ENCODE peak calls at places on chromosomes 6 and 20, in four cellular contexts. One of them, this sample, is unnamed.

GRCh38 chr6:16494781-16495180 is 256.4 kb downstream of the GMPR start:
- DNase-seq in astrocyte of the spinal cord: peak
- DNase-seq in AG04450: no peak
- DNase-seq in HepG2: no peak
- DNase-seq in this sample: no peak

GRCh38 chr20:18019068-18019467 is 38.6 kb downstream of the OVOL2 start:
- DNase-seq in astrocyte of the spinal cord: no peak
- DNase-seq in HepG2: peak
- DNase-seq in AG04450: no peak
- DNase-seq in this sample: no peak

GRCh38 chr6:167782698-167783517 is 43.8 kb upstream of the AFDN start:
- DNase-seq in HepG2: peak
- DNase-seq in astrocyte of the spinal cord: no peak
- DNase-seq in AG04450: no peak
- DNase-seq in this sample: no peak

GRCh38 chr6:112253842-112254816 is at the start of gene LAMA4:
- DNase-seq in astrocyte of the spinal cord: peak
- DNase-seq in HepG2: no peak
- DNase-seq in AG04450: no peak
- DNase-seq in this sample: no peak

GRCh38 chr6:31352497-31353368 is 4.2 kb downstream of the HLA-B start:
- DNase-seq in HepG2: no peak
- DNase-seq in AG04450: no peak
- DNase-seq in astrocyte of the spinal cord: no peak
- DNase-seq in this sample: no peak

GRCh38 chr6:75202676-75203131 is 3.1 kb downstream of the COL12A1 start:
- DNase-seq in astrocyte of the spinal cord: peak
- DNase-seq in AG04450: no peak
- DNase-seq in HepG2: no peak
- DNase-seq in this sample: no peak

GRCh38 chr20:19181552-19181951 is 30.9 kb upstream of the SLC24A3 start:
- DNase-seq in astrocyte of the spinal cord: no peak
- DNase-seq in AG04450: no peak
- DNase-seq in HepG2: no peak
- DNase-seq in this sample: no peak

GRCh38 chr6:43973351-43973750 is 153.9 kb downstream of the MRPL14 start:
- DNase-seq in astrocyte of the spinal cord: no peak
- DNase-seq in HepG2: no peak
- DNase-seq in AG04450: no peak
- DNase-seq in this sample: no peak

GRCh38 chr20:62735331-62735821 is 26.7 kb downstream of the NTSR1 start:
- DNase-seq in AG04450: no peak
- DNase-seq in HepG2: no peak
- DNase-seq in astrocyte of the spinal cord: no peak
- DNase-seq in this sample: no peak

GRCh38 chr20:7155282-7155681 is 387.8 kb downstream of the BMP2 start:
- DNase-seq in HepG2: no peak
- DNase-seq in AG04450: no peak
- DNase-seq in astrocyte of the spinal cord: no peak
- DNase-seq in this sample: no peak

GRCh38 chr20:7938058-7938457 is 2.2 kb downstream of the HAO1 start:
- DNase-seq in HepG2: no peak
- DNase-seq in astrocyte of the spinal cord: no peak
- DNase-seq in AG04450: no peak
- DNase-seq in this sample: no peak

GRCh38 chr6:169224185-169224695 is 29.4 kb downstream of the THBS2 start:
- DNase-seq in astrocyte of the spinal cord: no peak
- DNase-seq in AG04450: peak
- DNase-seq in HepG2: peak
- DNase-seq in this sample: no peak

GRCh38 chr6:122609881-122610689 is at the start of gene PKIB:
- DNase-seq in AG04450: no peak
- DNase-seq in astrocyte of the spinal cord: peak
- DNase-seq in HepG2: peak
- DNase-seq in this sample: no peak

GRCh38 chr20:23357767-23358562 is 4.0 kb upstream of the GZF1 start:
- DNase-seq in HepG2: peak
- DNase-seq in AG04450: peak
- DNase-seq in astrocyte of the spinal cord: peak
- DNase-seq in this sample: peak
- TF ChIP-seq CTCF in HepG2: peak
- TF ChIP-seq CTCF in AG04450: no peak
- TF ChIP-seq CTCF in astrocyte of the spinal cord: no peak
- TF ChIP-seq CTCF in this sample: no peak

DNA sequence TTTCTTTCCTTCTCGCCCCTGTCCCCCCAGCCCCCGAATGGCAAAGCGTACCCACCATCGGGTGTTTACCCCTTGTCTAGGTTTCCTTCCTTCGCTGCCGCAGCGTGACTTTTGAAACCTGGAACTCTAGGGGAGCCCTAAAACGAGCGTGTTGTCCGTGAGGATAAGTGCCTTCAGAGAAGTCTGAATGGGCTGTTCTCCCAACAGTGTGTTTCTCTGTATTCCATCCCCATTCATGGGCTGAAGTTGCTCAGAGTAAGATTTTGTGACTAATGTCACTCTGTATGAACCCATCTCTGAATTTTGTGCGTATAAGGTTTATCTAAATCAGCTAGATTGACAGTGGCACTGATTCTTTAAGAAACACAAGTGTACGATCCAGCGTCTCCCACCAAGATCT is 949 bp downstream of the MACROD2 start:
- DNase-seq in HepG2: no peak
- DNase-seq in astrocyte of the spinal cord: peak
- DNase-seq in AG04450: no peak
- DNase-seq in this sample: no peak
- H3K4me3 ChIP-seq in HepG2: peak
- H3K4me3 ChIP-seq in astrocyte of the spinal cord: peak
- H3K4me3 ChIP-seq in AG04450: no peak
- H3K4me3 ChIP-seq in this sample: peak

GRCh38 chr20:57780398-57780797 is 70.6 kb upstream of the PMEPA1 start:
- DNase-seq in HepG2: no peak
- DNase-seq in astrocyte of the spinal cord: no peak
- DNase-seq in AG04450: no peak
- DNase-seq in this sample: no peak

GRCh38 chr20:57782631-57783041 is 72.8 kb upstream of the PMEPA1 start:
- DNase-seq in astrocyte of the spinal cord: no peak
- DNase-seq in AG04450: no peak
- DNase-seq in HepG2: no peak
- DNase-seq in this sample: no peak

GRCh38 chr20:57783196-57783595 is 73.4 kb upstream of the PMEPA1 start:
- DNase-seq in astrocyte of the spinal cord: no peak
- DNase-seq in HepG2: no peak
- DNase-seq in AG04450: no peak
- DNase-seq in this sample: no peak

GRCh38 chr20:57780906-57781305 is 71.1 kb upstream of the PMEPA1 start:
- DNase-seq in HepG2: no peak
- DNase-seq in astrocyte of the spinal cord: no peak
- DNase-seq in AG04450: no peak
- DNase-seq in this sample: no peak

GRCh38 chr20:57781901-57782300 is 72.1 kb upstream of the PMEPA1 start:
- DNase-seq in astrocyte of the spinal cord: no peak
- DNase-seq in HepG2: no peak
- DNase-seq in AG04450: no peak
- DNase-seq in this sample: no peak
- TF ChIP-seq CTCF in astrocyte of the spinal cord: no peak
- TF ChIP-seq CTCF in HepG2: no peak
- TF ChIP-seq CTCF in AG04450: no peak
- TF ChIP-seq CTCF in this sample: no peak

GRCh38 chr6:158018370-158018771 is 36.7 kb downstream of the SYNJ2 start:
- DNase-seq in AG04450: no peak
- DNase-seq in astrocyte of the spinal cord: no peak
- DNase-seq in HepG2: no peak
- DNase-seq in this sample: no peak

GRCh38 chr6:158018851-158019361 is 37.2 kb downstream of the SYNJ2 start:
- DNase-seq in astrocyte of the spinal cord: peak
- DNase-seq in AG04450: no peak
- DNase-seq in HepG2: no peak
- DNase-seq in this sample: no peak

GRCh38 chr6:158016571-158017383 is 35.1 kb downstream of the SYNJ2 start:
- DNase-seq in astrocyte of the spinal cord: peak
- DNase-seq in HepG2: no peak
- DNase-seq in AG04450: no peak
- DNase-seq in this sample: no peak

GRCh38 chr6:158019416-158019815 is 37.8 kb downstream of the SYNJ2 start:
- DNase-seq in astrocyte of the spinal cord: no peak
- DNase-seq in HepG2: no peak
- DNase-seq in AG04450: no peak
- DNase-seq in this sample: no peak

DNA sequence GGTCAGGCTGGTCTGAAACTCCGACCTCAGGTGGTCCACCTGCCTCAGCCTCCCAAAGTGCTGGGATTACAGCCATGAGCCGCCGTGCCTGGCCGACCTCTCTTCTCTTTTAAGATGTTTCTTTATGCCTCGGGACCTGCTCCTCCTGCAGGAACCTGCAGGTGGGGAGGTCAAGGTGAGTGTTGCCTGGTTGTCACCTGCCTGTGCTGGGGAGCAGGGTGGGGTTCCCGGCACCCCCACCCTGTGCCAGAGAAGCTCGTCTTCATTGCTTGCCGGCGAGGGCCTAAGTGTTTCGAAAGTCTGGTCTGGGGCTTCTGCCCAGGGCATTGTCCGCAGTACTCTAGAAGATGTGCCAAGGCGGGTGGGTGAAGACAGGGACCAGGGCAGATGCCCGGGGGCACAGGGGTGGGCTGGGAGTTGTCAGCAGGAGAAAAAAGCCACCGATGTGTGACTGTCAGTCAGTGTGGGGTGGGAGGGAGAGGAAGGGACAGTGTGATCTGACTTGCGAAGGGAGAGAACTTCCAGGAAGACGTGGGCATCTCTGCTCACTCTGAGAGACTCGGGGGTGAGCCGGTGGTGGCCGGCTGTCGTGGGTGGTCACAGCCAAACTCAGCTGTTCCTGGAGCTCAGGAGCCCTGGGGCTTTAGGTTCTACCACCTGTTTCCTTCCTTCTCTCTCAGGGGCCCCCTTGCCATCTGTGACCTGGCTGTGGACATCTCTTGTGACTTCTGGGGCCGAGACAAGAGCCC is 36.1 kb downstream of the SYNJ2 start:
- DNase-seq in HepG2: no peak
- DNase-seq in astrocyte of the spinal cord: no peak
- DNase-seq in AG04450: no peak
- DNase-seq in this sample: no peak
- H3K4me3 ChIP-seq in HepG2: no peak
- H3K4me3 ChIP-seq in astrocyte of the spinal cord: peak
- H3K4me3 ChIP-seq in AG04450: no peak
- H3K4me3 ChIP-seq in this sample: no peak

DNA sequence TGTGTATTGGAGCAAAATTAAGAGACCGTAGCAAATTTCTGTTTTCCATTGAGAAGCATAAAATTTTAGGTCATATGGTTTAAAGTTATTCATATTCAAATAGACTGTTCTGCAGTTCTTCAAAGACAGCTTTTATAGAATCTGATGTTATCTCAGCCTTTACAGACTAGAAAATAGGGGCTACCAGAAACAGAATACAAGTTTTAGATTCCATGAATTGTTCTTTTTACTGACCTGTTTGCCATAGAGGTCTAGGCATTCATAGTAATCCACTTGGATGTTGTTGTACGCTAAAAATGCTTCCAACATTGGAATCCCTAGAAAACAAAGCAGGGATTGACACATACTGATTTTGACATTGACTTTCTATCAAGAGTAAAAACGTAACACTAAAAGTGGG is 47.3 kb upstream of the BTBD3 start:
- DNase-seq in astrocyte of the spinal cord: no peak
- DNase-seq in AG04450: no peak
- DNase-seq in HepG2: no peak
- DNase-seq in this sample: no peak
- TF ChIP-seq CTCF in astrocyte of the spinal cord: no peak
- TF ChIP-seq CTCF in AG04450: no peak
- TF ChIP-seq CTCF in HepG2: no peak
- TF ChIP-seq CTCF in this sample: no peak

DNA sequence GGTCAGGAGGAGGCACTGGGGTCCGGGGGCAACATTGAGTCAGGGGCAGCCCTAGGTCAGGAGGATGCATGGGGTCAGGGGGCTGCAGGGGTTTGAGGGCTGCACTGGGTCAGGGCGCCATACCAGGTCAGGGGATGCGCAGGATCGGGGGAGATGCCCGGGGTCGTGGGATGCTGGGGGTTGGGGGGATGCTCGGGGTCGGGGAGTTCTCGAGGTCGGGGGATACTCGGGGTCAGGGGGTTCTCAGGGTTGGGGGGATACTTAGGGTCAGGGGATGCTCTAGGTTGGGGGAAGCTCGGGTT is 749 bp upstream of the EXOC2 start:
- DNase-seq in astrocyte of the spinal cord: no peak
- DNase-seq in HepG2: no peak
- DNase-seq in AG04450: no peak
- DNase-seq in this sample: no peak
- H3K4me3 ChIP-seq in astrocyte of the spinal cord: peak
- H3K4me3 ChIP-seq in HepG2: peak
- H3K4me3 ChIP-seq in AG04450: peak
- H3K4me3 ChIP-seq in this sample: peak

GRCh38 chr20:37390503-37390890 is 44.6 kb downstream of the SRC start:
- DNase-seq in astrocyte of the spinal cord: no peak
- DNase-seq in HepG2: no peak
- DNase-seq in AG04450: no peak
- DNase-seq in this sample: no peak

GRCh38 chr20:37393196-37393862 is 47.4 kb downstream of the SRC start:
- DNase-seq in HepG2: no peak
- DNase-seq in astrocyte of the spinal cord: no peak
- DNase-seq in AG04450: no peak
- DNase-seq in this sample: no peak

GRCh38 chr20:37390891-37391525 is 45.1 kb downstream of the SRC start:
- DNase-seq in astrocyte of the spinal cord: no peak
- DNase-seq in AG04450: no peak
- DNase-seq in HepG2: peak
- DNase-seq in this sample: no peak

GRCh38 chr20:37393863-37394542 is 48.1 kb downstream of the SRC start:
- DNase-seq in astrocyte of the spinal cord: no peak
- DNase-seq in AG04450: no peak
- DNase-seq in HepG2: no peak
- DNase-seq in this sample: no peak

GRCh38 chr20:37392441-37393195 is 46.7 kb downstream of the SRC start:
- DNase-seq in AG04450: no peak
- DNase-seq in HepG2: peak
- DNase-seq in astrocyte of the spinal cord: no peak
- DNase-seq in this sample: no peak
- TF ChIP-seq CTCF in AG04450: peak
- TF ChIP-seq CTCF in HepG2: peak
- TF ChIP-seq CTCF in astrocyte of the spinal cord: peak
- TF ChIP-seq CTCF in this sample: peak

GRCh38 chr20:48381353-48382120 is 446.3 kb downstream of the PREX1 start:
- DNase-seq in astrocyte of the spinal cord: no peak
- DNase-seq in HepG2: peak
- DNase-seq in AG04450: no peak
- DNase-seq in this sample: no peak

GRCh38 chr20:48384147-48384818 is 443.5 kb downstream of the PREX1 start:
- DNase-seq in AG04450: no peak
- DNase-seq in HepG2: no peak
- DNase-seq in astrocyte of the spinal cord: no peak
- DNase-seq in this sample: no peak

GRCh38 chr20:48385527-48385926 is 442.3 kb downstream of the PREX1 start:
- DNase-seq in AG04450: no peak
- DNase-seq in HepG2: no peak
- DNase-seq in astrocyte of the spinal cord: no peak
- DNase-seq in this sample: no peak

GRCh38 chr20:48382304-48382703 is 445.5 kb downstream of the PREX1 start:
- DNase-seq in astrocyte of the spinal cord: no peak
- DNase-seq in AG04450: no peak
- DNase-seq in HepG2: no peak
- DNase-seq in this sample: no peak

GRCh38 chr20:48383252-48383651 is 444.5 kb downstream of the PREX1 start:
- DNase-seq in astrocyte of the spinal cord: no peak
- DNase-seq in HepG2: no peak
- DNase-seq in AG04450: no peak
- DNase-seq in this sample: no peak
- H3K4me3 ChIP-seq in astrocyte of the spinal cord: no peak
- H3K4me3 ChIP-seq in HepG2: no peak
- H3K4me3 ChIP-seq in AG04450: no peak
- H3K4me3 ChIP-seq in this sample: no peak

GRCh38 chr6:42095776-42096541 is 45.6 kb downstream of the TAF8 start:
- DNase-seq in AG04450: no peak
- DNase-seq in astrocyte of the spinal cord: no peak
- DNase-seq in HepG2: peak
- DNase-seq in this sample: no peak
- TF ChIP-seq CTCF in AG04450: peak
- TF ChIP-seq CTCF in astrocyte of the spinal cord: peak
- TF ChIP-seq CTCF in HepG2: peak
- TF ChIP-seq CTCF in this sample: peak